ENCODE peak calls at places on chromosomes 7 and 10, in four cellular contexts. K is activated CD8-positive, alpha-beta memory T cell treated with anti-CD3 and anti-CD28 coated beads, Interleukin-2, amount 10 ng/mL, durations not matched to agents 7 days and 5 days; M is hypothalamus; O is aorta. D is an unnamed sample.

GRCh38 chr7:70405241-70405640 is 726.7 kb upstream of the GALNT17 start:
- DNase-seq in O (no peak), K (no peak), M (no peak), D (no peak)

GRCh38 chr10:113099431-113100298 is 149.6 kb downstream of the TCF7L2 start:
- DNase-seq in O (no peak), K (no peak), M (no peak), D (no peak)

GRCh38 chr10:68105820-68106219 is 3.5 kb upstream of the MYPN start:
- DNase-seq in K (no peak), O (no peak), M (no peak), D (no peak)

GRCh38 chr10:103548006-103548405 is 54.5 kb downstream of the NEURL1 start:
- DNase-seq in O (no peak), K (peak), M (no peak), D (no peak)

GRCh38 chr10:91552706-91553105 is 80.2 kb downstream of the PPP1R3C start:
- DNase-seq in O (no peak), K (no peak), M (no peak), D (no peak)

GRCh38 chr10:132636358-132636757 is 98.8 kb downstream of the INPP5A start:
- DNase-seq in O (peak), K (no peak), M (no peak), D (no peak)

GRCh38 chr7:127158659-127159058 is 94.1 kb downstream of the GRM8 start:
- DNase-seq in O (no peak), K (no peak), M (no peak), D (no peak)

GRCh38 chr10:17831326-17831725 is 22.2 kb downstream of the MRC1 start:
- DNase-seq in O (no peak), M (no peak), K (no peak), D (no peak)

GRCh38 chr7:3408814-3409595 is 108.0 kb downstream of the SDK1 start:
- DNase-seq in K (no peak), M (no peak), O (no peak), D (no peak)

GRCh38 chr7:50142421-50143113 is 49.5 kb upstream of the ZPBP start:
- DNase-seq in M (no peak), K (no peak), O (no peak), D (no peak)

GRCh38 chr10:26486985-26487850 is 49.1 kb downstream of the APBB1IP start:
- DNase-seq in O (no peak), M (no peak), K (peak), D (no peak)

GRCh38 chr10:124594240-124594639 is 132.6 kb downstream of the LHPP start:
- DNase-seq in O (no peak), M (no peak), K (no peak), D (no peak)